ENCODE peak calls at places on chromosomes 11 and 22, in five cellular contexts. One of them, this sample, is unnamed.

GRCh38 chr11:67347964-67348749 is 5.2 kb downstream of the POLD4 start:
- DNase-seq in activated T-cell treated with anti-CD3 and anti-CD28 coated beads for 1 hour: no peak
- DNase-seq in stimulated activated CD4-positive, alpha-beta T cell treated with anti-CD3 and anti-CD28 coated beads, Interleukin-4, amount 100 ng/mL, for 1 hour: no peak
- DNase-seq in GM19239: no peak
- DNase-seq in GM12865: no peak
- DNase-seq in this sample: no peak

GRCh38 chr11:9273430-9274336 is 8.5 kb upstream of the DENND5A start:
- DNase-seq in GM12865: no peak
- DNase-seq in GM19239: no peak
- DNase-seq in activated T-cell treated with anti-CD3 and anti-CD28 coated beads for 1 hour: no peak
- DNase-seq in stimulated activated CD4-positive, alpha-beta T cell treated with anti-CD3 and anti-CD28 coated beads, Interleukin-4, amount 100 ng/mL, for 1 hour: no peak
- DNase-seq in this sample: no peak

GRCh38 chr11:108973402-108974119 is 308.7 kb downstream of the DDX10 start:
- DNase-seq in stimulated activated CD4-positive, alpha-beta T cell treated with anti-CD3 and anti-CD28 coated beads, Interleukin-4, amount 100 ng/mL, for 1 hour: no peak
- DNase-seq in GM19239: no peak
- DNase-seq in activated T-cell treated with anti-CD3 and anti-CD28 coated beads for 1 hour: no peak
- DNase-seq in GM12865: no peak
- DNase-seq in this sample: no peak

GRCh38 chr11:121576531-121576930 is 123.8 kb upstream of the SORL1-AS1 start:
- DNase-seq in GM12865: peak
- DNase-seq in GM19239: no peak
- DNase-seq in activated T-cell treated with anti-CD3 and anti-CD28 coated beads for 1 hour: no peak
- DNase-seq in stimulated activated CD4-positive, alpha-beta T cell treated with anti-CD3 and anti-CD28 coated beads, Interleukin-4, amount 100 ng/mL, for 1 hour: no peak
- DNase-seq in this sample: no peak

GRCh38 chr11:37630866-37631265 is 1032.8 kb upstream of the RAG2 start:
- DNase-seq in GM19239: no peak
- DNase-seq in GM12865: no peak
- DNase-seq in activated T-cell treated with anti-CD3 and anti-CD28 coated beads for 1 hour: no peak
- DNase-seq in stimulated activated CD4-positive, alpha-beta T cell treated with anti-CD3 and anti-CD28 coated beads, Interleukin-4, amount 100 ng/mL, for 1 hour: no peak
- DNase-seq in this sample: no peak

GRCh38 chr11:73229321-73230275 is 11.5 kb downstream of the P2RY2 start:
- DNase-seq in GM19239: no peak
- DNase-seq in activated T-cell treated with anti-CD3 and anti-CD28 coated beads for 1 hour: no peak
- DNase-seq in GM12865: no peak
- DNase-seq in stimulated activated CD4-positive, alpha-beta T cell treated with anti-CD3 and anti-CD28 coated beads, Interleukin-4, amount 100 ng/mL, for 1 hour: no peak
- DNase-seq in this sample: no peak

GRCh38 chr22:43878831-43879550 is 12.8 kb downstream of the PNPLA5 start:
- DNase-seq in activated T-cell treated with anti-CD3 and anti-CD28 coated beads for 1 hour: no peak
- DNase-seq in GM19239: no peak
- DNase-seq in stimulated activated CD4-positive, alpha-beta T cell treated with anti-CD3 and anti-CD28 coated beads, Interleukin-4, amount 100 ng/mL, for 1 hour: no peak
- DNase-seq in GM12865: no peak
- DNase-seq in this sample: no peak

GRCh38 chr11:71481101-71481960 is 28.3 kb downstream of the NADSYN1 start:
- DNase-seq in GM12865: no peak
- DNase-seq in GM19239: no peak
- DNase-seq in activated T-cell treated with anti-CD3 and anti-CD28 coated beads for 1 hour: no peak
- DNase-seq in stimulated activated CD4-positive, alpha-beta T cell treated with anti-CD3 and anti-CD28 coated beads, Interleukin-4, amount 100 ng/mL, for 1 hour: no peak
- DNase-seq in this sample: no peak

GRCh38 chr11:133947298-133947905 is 9.4 kb downstream of the IGSF9B start:
- DNase-seq in GM19239: peak
- DNase-seq in GM12865: peak
- DNase-seq in stimulated activated CD4-positive, alpha-beta T cell treated with anti-CD3 and anti-CD28 coated beads, Interleukin-4, amount 100 ng/mL, for 1 hour: peak
- DNase-seq in activated T-cell treated with anti-CD3 and anti-CD28 coated beads for 1 hour: peak
- DNase-seq in this sample: no peak

GRCh38 chr11:12995211-12995610 is 13.9 kb upstream of the RASSF10 start:
- DNase-seq in stimulated activated CD4-positive, alpha-beta T cell treated with anti-CD3 and anti-CD28 coated beads, Interleukin-4, amount 100 ng/mL, for 1 hour: no peak
- DNase-seq in GM12865: no peak
- DNase-seq in GM19239: no peak
- DNase-seq in activated T-cell treated with anti-CD3 and anti-CD28 coated beads for 1 hour: no peak
- DNase-seq in this sample: no peak

GRCh38 chr11:134346101-134346975 is 14.6 kb downstream of the GLB1L2 start:
- DNase-seq in GM12865: no peak
- DNase-seq in GM19239: no peak
- DNase-seq in stimulated activated CD4-positive, alpha-beta T cell treated with anti-CD3 and anti-CD28 coated beads, Interleukin-4, amount 100 ng/mL, for 1 hour: no peak
- DNase-seq in activated T-cell treated with anti-CD3 and anti-CD28 coated beads for 1 hour: no peak
- DNase-seq in this sample: no peak

GRCh38 chr11:119320593-119321524 is 3.9 kb upstream of the MCAM start:
- DNase-seq in GM12865: peak
- DNase-seq in stimulated activated CD4-positive, alpha-beta T cell treated with anti-CD3 and anti-CD28 coated beads, Interleukin-4, amount 100 ng/mL, for 1 hour: peak
- DNase-seq in activated T-cell treated with anti-CD3 and anti-CD28 coated beads for 1 hour: peak
- DNase-seq in GM19239: peak
- DNase-seq in this sample: no peak

GRCh38 chr11:89184021-89184420 is 6.3 kb downstream of the TYR start:
- DNase-seq in activated T-cell treated with anti-CD3 and anti-CD28 coated beads for 1 hour: no peak
- DNase-seq in GM19239: no peak
- DNase-seq in stimulated activated CD4-positive, alpha-beta T cell treated with anti-CD3 and anti-CD28 coated beads, Interleukin-4, amount 100 ng/mL, for 1 hour: no peak
- DNase-seq in GM12865: no peak
- DNase-seq in this sample: no peak

GRCh38 chr11:115759622-115760527 is 255.7 kb upstream of the CADM1 start:
- DNase-seq in stimulated activated CD4-positive, alpha-beta T cell treated with anti-CD3 and anti-CD28 coated beads, Interleukin-4, amount 100 ng/mL, for 1 hour: no peak
- DNase-seq in activated T-cell treated with anti-CD3 and anti-CD28 coated beads for 1 hour: no peak
- DNase-seq in GM19239: no peak
- DNase-seq in GM12865: no peak
- DNase-seq in this sample: no peak

GRCh38 chr22:28241637-28242290 is 322.7 kb upstream of the PITPNB start:
- DNase-seq in activated T-cell treated with anti-CD3 and anti-CD28 coated beads for 1 hour: no peak
- DNase-seq in GM12865: no peak
- DNase-seq in stimulated activated CD4-positive, alpha-beta T cell treated with anti-CD3 and anti-CD28 coated beads, Interleukin-4, amount 100 ng/mL, for 1 hour: no peak
- DNase-seq in GM19239: no peak
- DNase-seq in this sample: no peak

GRCh38 chr11:35994421-35994820 is 50.6 kb downstream of the LDLRAD3 start:
- DNase-seq in GM12865: no peak
- DNase-seq in GM19239: no peak
- DNase-seq in activated T-cell treated with anti-CD3 and anti-CD28 coated beads for 1 hour: no peak
- DNase-seq in stimulated activated CD4-positive, alpha-beta T cell treated with anti-CD3 and anti-CD28 coated beads, Interleukin-4, amount 100 ng/mL, for 1 hour: no peak
- DNase-seq in this sample: no peak

GRCh38 chr11:16685914-16686313 is 52.5 kb upstream of the C11orf58 start:
- DNase-seq in GM19239: no peak
- DNase-seq in GM12865: no peak
- DNase-seq in activated T-cell treated with anti-CD3 and anti-CD28 coated beads for 1 hour: no peak
- DNase-seq in stimulated activated CD4-positive, alpha-beta T cell treated with anti-CD3 and anti-CD28 coated beads, Interleukin-4, amount 100 ng/mL, for 1 hour: no peak
- DNase-seq in this sample: no peak

GRCh38 chr11:75355051-75355450 is 3.6 kb upstream of the ARRB1 start:
- DNase-seq in GM19239: no peak
- DNase-seq in activated T-cell treated with anti-CD3 and anti-CD28 coated beads for 1 hour: no peak
- DNase-seq in GM12865: no peak
- DNase-seq in stimulated activated CD4-positive, alpha-beta T cell treated with anti-CD3 and anti-CD28 coated beads, Interleukin-4, amount 100 ng/mL, for 1 hour: no peak
- DNase-seq in this sample: no peak

GRCh38 chr22:29204617-29205183 is 996 bp upstream of the EMID1 start:
- DNase-seq in activated T-cell treated with anti-CD3 and anti-CD28 coated beads for 1 hour: no peak
- DNase-seq in stimulated activated CD4-positive, alpha-beta T cell treated with anti-CD3 and anti-CD28 coated beads, Interleukin-4, amount 100 ng/mL, for 1 hour: no peak
- DNase-seq in GM12865: no peak
- DNase-seq in GM19239: no peak
- DNase-seq in this sample: no peak

GRCh38 chr11:62545437-62546243 is 966 bp downstream of the AHNAK start:
- DNase-seq in GM19239: no peak
- DNase-seq in activated T-cell treated with anti-CD3 and anti-CD28 coated beads for 1 hour: peak
- DNase-seq in stimulated activated CD4-positive, alpha-beta T cell treated with anti-CD3 and anti-CD28 coated beads, Interleukin-4, amount 100 ng/mL, for 1 hour: peak
- DNase-seq in GM12865: peak
- DNase-seq in this sample: peak

GRCh38 chr22:47130883-47131610 is 368.6 kb downstream of the TBC1D22A start:
- DNase-seq in GM19239: no peak
- DNase-seq in activated T-cell treated with anti-CD3 and anti-CD28 coated beads for 1 hour: no peak
- DNase-seq in stimulated activated CD4-positive, alpha-beta T cell treated with anti-CD3 and anti-CD28 coated beads, Interleukin-4, amount 100 ng/mL, for 1 hour: no peak
- DNase-seq in GM12865: no peak
- DNase-seq in this sample: no peak

GRCh38 chr22:20563941-20564371 is 56.5 kb downstream of the MED15 start:
- DNase-seq in GM19239: no peak
- DNase-seq in GM12865: no peak
- DNase-seq in activated T-cell treated with anti-CD3 and anti-CD28 coated beads for 1 hour: no peak
- DNase-seq in stimulated activated CD4-positive, alpha-beta T cell treated with anti-CD3 and anti-CD28 coated beads, Interleukin-4, amount 100 ng/mL, for 1 hour: no peak
- DNase-seq in this sample: no peak

GRCh38 chr11:118552341-118552740 is 13.4 kb downstream of the IFT46 start:
- DNase-seq in GM19239: no peak
- DNase-seq in activated T-cell treated with anti-CD3 and anti-CD28 coated beads for 1 hour: no peak
- DNase-seq in stimulated activated CD4-positive, alpha-beta T cell treated with anti-CD3 and anti-CD28 coated beads, Interleukin-4, amount 100 ng/mL, for 1 hour: no peak
- DNase-seq in GM12865: no peak
- DNase-seq in this sample: no peak

GRCh38 chr11:77047007-77047927 is 13.1 kb downstream of the B3GNT6 start:
- DNase-seq in GM12865: peak
- DNase-seq in GM19239: peak
- DNase-seq in stimulated activated CD4-positive, alpha-beta T cell treated with anti-CD3 and anti-CD28 coated beads, Interleukin-4, amount 100 ng/mL, for 1 hour: peak
- DNase-seq in activated T-cell treated with anti-CD3 and anti-CD28 coated beads for 1 hour: peak
- DNase-seq in this sample: peak

GRCh38 chr11:71539017-71539416 is 1.2 kb downstream of the KRTAP5-8 start:
- DNase-seq in GM12865: no peak
- DNase-seq in activated T-cell treated with anti-CD3 and anti-CD28 coated beads for 1 hour: no peak
- DNase-seq in GM19239: no peak
- DNase-seq in stimulated activated CD4-positive, alpha-beta T cell treated with anti-CD3 and anti-CD28 coated beads, Interleukin-4, amount 100 ng/mL, for 1 hour: no peak
- DNase-seq in this sample: no peak

GRCh38 chr11:2325123-2325522 is 23.3 kb downstream of the TSPAN32 start:
- DNase-seq in stimulated activated CD4-positive, alpha-beta T cell treated with anti-CD3 and anti-CD28 coated beads, Interleukin-4, amount 100 ng/mL, for 1 hour: no peak
- DNase-seq in GM19239: no peak
- DNase-seq in activated T-cell treated with anti-CD3 and anti-CD28 coated beads for 1 hour: no peak
- DNase-seq in GM12865: no peak
- DNase-seq in this sample: no peak

GRCh38 chr11:16317712-16318111 is 38.6 kb downstream of the SOX6 start:
- DNase-seq in GM19239: no peak
- DNase-seq in stimulated activated CD4-positive, alpha-beta T cell treated with anti-CD3 and anti-CD28 coated beads, Interleukin-4, amount 100 ng/mL, for 1 hour: no peak
- DNase-seq in GM12865: no peak
- DNase-seq in activated T-cell treated with anti-CD3 and anti-CD28 coated beads for 1 hour: no peak
- DNase-seq in this sample: no peak

This sample was measured in memory B cell.